ENCODE peak calls at places on chromosomes 1 and 21, in seven cellular contexts. O is lower lobe of right lung, N is heart left ventricle, H is CD14-positive monocyte, I is bronchial epithelial cell, B is IMR-90, S is adrenal gland. M is an unnamed sample.

GRCh38 chr1:158002022-158002629 is 8.7 kb downstream of the KIRREL1 start:
- DNase-seq in O (no peak), N (no peak), H (no peak), I (peak; percentile 28), B (peak; percentile 51), S (no peak), M (no peak)

GRCh38 chr1:161122967-161123366 is 5.1 kb downstream of the NIT1 start:
- DNase-seq in O (peak; percentile 57), N (no peak), H (no peak), I (no peak), B (no peak), S (no peak), M (no peak)

GRCh38 chr1:107883562-107883961 is 81.4 kb downstream of the VAV3 start:
- DNase-seq in O (no peak), N (no peak), H (no peak), I (no peak), B (no peak), S (no peak), M (no peak)

GRCh38 chr1:100400332-100400933 is 48.1 kb downstream of the CDC14A start:
- DNase-seq in O (peak; percentile 59), N (peak; percentile 57), H (peak; percentile 61), I (no peak), B (no peak), S (no peak), M (no peak)

GRCh38 chr1:159122005-159122621 is 45.5 kb upstream of the AIM2 start:
- DNase-seq in O (no peak), N (no peak), H (no peak), I (peak; percentile 63), B (peak; percentile 29), S (no peak), M (no peak)

GRCh38 chr1:76278711-76279386 is 204.3 kb downstream of the ST6GALNAC3 start:
- DNase-seq in O (no peak), N (no peak), H (no peak), I (no peak), B (no peak), S (no peak), M (no peak)

GRCh38 chr1:92515796-92516201 is 29.1 kb upstream of the GFI1 start:
- DNase-seq in O (no peak), N (no peak), H (no peak), I (no peak), B (no peak), S (no peak), M (no peak)

GRCh38 chr1:70945266-70945665 is 102.3 kb downstream of the PTGER3 start:
- DNase-seq in O (no peak), N (no peak), H (no peak), I (no peak), B (no peak), S (no peak), M (no peak)

GRCh38 chr1:200372095-200372884 is 37.5 kb downstream of the ZNF281 start:
- DNase-seq in O (no peak), N (no peak), H (no peak), I (peak; percentile 98), B (peak; percentile 88), S (no peak), M (no peak)

GRCh38 chr1:212315907-212316306 is 30.7 kb downstream of the PPP2R5A start:
- DNase-seq in O (no peak), N (no peak), H (no peak), I (peak; percentile 43), B (no peak), S (no peak), M (no peak)

GRCh38 chr21:15222711-15223110 is 157.9 kb upstream of the NRIP1 start:
- DNase-seq in O (no peak), N (no peak), H (peak; percentile 61), I (peak; percentile 98), B (no peak), S (no peak), M (no peak)

GRCh38 chr1:115454835-115455511 is 116.9 kb upstream of the NGF start:
- DNase-seq in O (peak; percentile 53), N (peak; percentile 41), H (no peak), I (no peak), B (peak; percentile 81), S (no peak), M (no peak)

GRCh38 chr1:152481869-152482664 is 28.5 kb upstream of the LCE5A start:
- DNase-seq in O (no peak), N (no peak), H (no peak), I (no peak), B (no peak), S (no peak), M (no peak)

GRCh38 chr1:152473887-152474537 is 36.6 kb upstream of the LCE5A start:
- DNase-seq in O (no peak), N (no peak), H (no peak), I (peak; percentile 59), B (no peak), S (no peak), M (no peak)

GRCh38 chr1:152479792-152480595 is 30.6 kb upstream of the LCE5A start:
- DNase-seq in O (peak; percentile 60), N (no peak), H (no peak), I (no peak), B (peak; percentile 10), S (peak; percentile 24), M (peak; percentile 8)
- TF ChIP-seq CTCF in O (peak; percentile 38), N (peak; percentile 48), H (peak; percentile 51), I (peak; percentile 67), B (peak; percentile 40), S (no peak), M (no peak)

DNA sequence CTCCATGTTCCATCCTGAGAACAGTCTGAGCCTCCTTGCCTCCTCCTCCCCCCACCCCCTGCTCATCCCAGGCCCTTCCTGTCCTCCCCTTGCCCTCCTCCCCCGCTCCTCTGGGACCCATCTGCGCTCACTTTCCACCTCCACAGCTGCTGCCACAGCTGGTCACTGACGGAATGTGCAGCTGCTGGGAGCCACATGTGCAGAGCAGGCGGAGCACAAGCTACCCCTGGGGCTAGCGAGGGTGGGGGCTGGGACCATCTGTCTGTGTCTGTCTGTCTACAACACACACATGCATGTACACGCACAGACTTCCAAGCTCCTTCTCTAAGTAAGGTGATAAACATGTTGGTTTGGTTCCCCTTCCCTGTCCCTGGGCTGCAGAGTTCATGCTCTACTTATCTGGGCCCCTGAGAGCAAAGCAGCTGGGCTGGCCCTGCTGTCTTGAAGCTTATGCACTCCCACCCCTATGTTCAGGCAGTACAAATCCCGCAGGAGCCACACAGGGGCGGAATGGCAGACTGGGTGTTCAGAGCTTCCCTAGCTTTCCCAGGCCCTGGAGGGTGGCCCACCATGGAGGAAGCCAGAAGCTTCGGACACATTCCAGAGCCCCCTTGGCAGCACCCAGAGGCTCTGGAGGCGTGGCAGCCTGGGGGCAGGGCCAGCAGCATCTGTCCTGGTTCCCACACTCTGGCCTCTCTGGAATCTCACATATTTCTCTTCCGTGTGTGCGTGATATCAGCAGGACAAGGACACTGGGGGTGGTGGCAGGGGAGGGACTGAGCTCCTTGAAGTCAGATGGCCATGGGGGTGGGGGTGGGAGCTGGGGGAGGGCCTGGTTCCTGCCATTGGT is 7.0 kb upstream of the HEYL start:
- DNase-seq in O (no peak), N (peak; percentile 92), H (no peak), I (peak; percentile 32), B (peak; percentile 79), S (peak; percentile 38), M (peak; percentile 71)
- TF ChIP-seq CTCF in O (no peak), N (peak; percentile 7), H (no peak), I (no peak), B (no peak), S (no peak), M (no peak)

GRCh38 chr1:32374193-32374592 is 11.9 kb downstream of the TSSK3 start:
- DNase-seq in O (no peak), N (no peak), H (no peak), I (no peak), B (no peak), S (no peak), M (no peak)

GRCh38 chr1:32377541-32378220 is 15.3 kb downstream of the TSSK3 start:
- DNase-seq in O (no peak), N (no peak), H (no peak), I (peak; percentile 28), B (no peak), S (no peak), M (no peak)

GRCh38 chr1:32367912-32368635 is 5.7 kb downstream of the TSSK3 start:
- DNase-seq in O (no peak), N (no peak), H (no peak), I (no peak), B (no peak), S (no peak), M (no peak)

GRCh38 chr1:32376199-32376598 is 13.9 kb downstream of the TSSK3 start:
- DNase-seq in O (no peak), N (no peak), H (no peak), I (no peak), B (no peak), S (no peak), M (no peak)

DNA sequence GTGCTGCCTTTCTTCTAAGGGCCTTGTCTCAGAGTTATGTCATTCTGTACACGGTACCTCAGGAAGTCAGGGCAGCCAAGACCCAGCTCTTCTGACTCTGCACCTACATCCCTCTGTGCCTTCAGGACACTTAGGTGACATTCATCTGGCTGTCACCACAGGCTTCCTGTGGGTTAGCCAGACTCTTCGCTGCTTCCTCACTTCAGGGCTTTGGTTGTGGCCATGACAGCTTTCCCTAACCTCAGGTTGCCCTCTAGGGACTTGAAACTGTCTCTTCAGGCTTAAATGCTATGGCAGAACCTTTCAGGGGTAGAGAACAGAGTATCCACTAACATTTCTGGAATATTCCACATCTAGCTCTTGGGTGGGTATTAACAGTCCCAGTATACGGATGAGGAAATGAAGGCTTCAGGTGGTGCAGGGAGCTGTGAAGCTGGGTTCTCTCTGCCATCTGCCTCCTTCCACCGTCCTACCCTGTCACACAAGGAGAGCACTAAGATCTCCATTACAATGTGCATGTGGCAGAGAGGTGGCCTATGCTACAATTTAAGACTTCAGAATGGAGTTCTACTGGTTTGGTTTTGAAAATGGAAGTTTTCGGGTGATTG is 9.9 kb downstream of the TSSK3 start:
- DNase-seq in O (no peak), N (no peak), H (peak; percentile 59), I (no peak), B (no peak), S (no peak), M (no peak)
- TF ChIP-seq CTCF in O (no peak), N (no peak), H (peak; percentile 44), I (no peak), B (peak; percentile 22), S (no peak), M (no peak)

GRCh38 chr1:213767683-213768082 is 220.1 kb upstream of the PROX1 start:
- DNase-seq in O (no peak), N (no peak), H (no peak), I (no peak), B (no peak), S (no peak), M (no peak)
- TF ChIP-seq CTCF in O (no peak), N (no peak), H (no peak), I (no peak), B (no peak), S (no peak), M (no peak)

DNA sequence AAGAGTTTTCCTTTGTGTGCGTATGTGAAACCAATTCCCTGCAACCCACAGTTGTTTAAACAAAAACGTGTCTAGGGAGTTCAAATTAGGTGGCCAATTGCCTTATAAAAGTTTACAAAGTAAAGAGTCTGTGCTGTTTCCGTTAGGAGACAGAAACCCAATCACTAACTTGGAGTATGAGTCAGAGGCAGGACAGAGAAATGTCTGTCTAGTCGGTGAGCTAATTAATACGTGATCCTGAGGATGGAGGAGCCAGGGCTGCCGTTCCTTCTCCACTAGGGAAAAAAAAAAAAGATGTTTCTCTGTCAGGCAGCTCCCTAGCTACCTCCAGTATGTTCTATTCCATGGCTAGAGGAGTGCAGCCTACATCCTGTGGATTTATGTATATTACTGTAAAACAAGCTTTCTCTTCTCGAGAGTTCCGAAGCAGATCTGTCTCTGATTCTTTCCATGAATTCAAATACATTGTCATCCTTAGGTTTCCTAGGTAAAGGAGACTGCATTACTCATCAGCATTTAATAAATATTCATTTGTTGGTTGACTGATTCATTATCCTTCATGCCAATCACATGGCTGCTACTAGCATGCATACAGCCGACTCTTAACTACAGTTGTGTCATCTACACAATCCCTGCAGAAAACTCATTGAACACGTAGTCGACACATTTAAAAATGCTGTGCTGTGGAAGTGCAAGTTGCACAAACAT is 430.6 kb downstream of the KIF26B start:
- DNase-seq in O (no peak), N (no peak), H (no peak), I (peak; percentile 88), B (peak; percentile 84), S (no peak), M (no peak)
- TF ChIP-seq CTCF in O (no peak), N (no peak), H (no peak), I (no peak), B (no peak), S (no peak), M (no peak)

M was measured in nephron progenitor cell.